ENCODE peak calls at places on chromosomes 3 and 15, in six cellular contexts. C, F, M, T, X and O are unnamed samples.
A peak's percentile ranks its signal among the peaks of the same experiment; 100 is the strongest.

GRCh38 chr3:71580636-71581215 is 2.8 kb downstream of the FOXP1 start:
- DNase-seq in C (no peak), F (no peak), M (no peak), T (no peak), X (no peak), O (no peak)

GRCh38 chr3:27596334-27596841 is 112.2 kb upstream of the SLC4A7 start:
- DNase-seq in C (no peak), F (no peak), M (no peak), T (peak; percentile 91), X (no peak), O (no peak)

GRCh38 chr15:78033864-78034263 is 43.6 kb downstream of the TBC1D2B start:
- DNase-seq in C (no peak), F (no peak), M (no peak), T (no peak), X (no peak), O (no peak)

GRCh38 chr15:48119277-48119676 is 1.5 kb upstream of the SLC24A5 start:
- DNase-seq in C (no peak), F (no peak), M (no peak), T (no peak), X (no peak), O (no peak)

GRCh38 chr15:33091983-33092688 is 102.4 kb downstream of the FMN1 start:
- DNase-seq in C (no peak), F (no peak), M (no peak), T (no peak), X (no peak), O (no peak)

GRCh38 chr15:80162059-80162554 is 9.3 kb downstream of the FAH start:
- DNase-seq in C (no peak), F (no peak), M (no peak), T (no peak), X (no peak), O (no peak)

GRCh38 chr15:74725845-74726773 is 781 bp upstream of the CYP1A1 start:
- DNase-seq in C (peak; percentile 73), F (no peak), M (no peak), T (no peak), X (no peak), O (no peak)

GRCh38 chr3:15052335-15053242 is 12.5 kb downstream of the MRPS25 start:
- DNase-seq in C (no peak), F (no peak), M (no peak), T (no peak), X (no peak), O (no peak)

GRCh38 chr3:111096487-111097209 is 25.0 kb downstream of the NECTIN3 start:
- DNase-seq in C (no peak), F (no peak), M (no peak), T (no peak), X (no peak), O (no peak)